ENCODE peak calls at places on chromosomes 13 and 19, in nine cellular contexts. Q is H9, W is neural crest cell, C is prostate gland, I is HFFc6, X is cardiac fibroblast, O is fibroblast of mammary gland, J is AG10803, A is Calu3. N is an unnamed sample.

GRCh38 chr19:44050740-44051653 is 839 bp upstream of the ZNF223 start:
- DNase-seq in Q (peak; percentile 37), O (no peak), W (no peak), A (peak; percentile 53), I (no peak), C (no peak), J (peak; percentile 0), X (no peak), N (no peak)

GRCh38 chr13:41900918-41901317 is 60.0 kb downstream of the VWA8 start:
- DNase-seq in C (no peak), I (no peak), W (no peak), X (no peak), Q (no peak), J (no peak), A (no peak), O (peak; percentile 25), N (no peak)

GRCh38 chr19:41882568-41883462 is at the start of gene ARHGEF1:
- DNase-seq in Q (no peak), C (no peak), J (peak; percentile 27), X (peak; percentile 39), I (no peak), W (no peak), A (peak; percentile 56), O (no peak), N (peak; percentile 63)

GRCh38 chr13:36848228-36848982 is 29.4 kb downstream of the RFXAP start:
- DNase-seq in C (no peak), O (peak; percentile 24), X (peak; percentile 11), W (no peak), A (peak; percentile 3), Q (no peak), I (no peak), J (no peak), N (no peak)

GRCh38 chr13:113350065-113350937 is 13.6 kb downstream of the GRTP1 start:
- DNase-seq in X (no peak), O (no peak), Q (peak; percentile 58), A (no peak), J (no peak), C (no peak), I (no peak), W (no peak), N (no peak)

GRCh38 chr13:94329754-94330551 is 149.5 kb downstream of the DCT start:
- DNase-seq in I (peak; percentile 78), C (peak; percentile 9), W (no peak), X (peak; percentile 95), Q (no peak), O (peak; percentile 98), J (peak; percentile 89), A (no peak), N (no peak)

GRCh38 chr19:54137913-54138776 is 583 bp downstream of the CNOT3 start:
- DNase-seq in A (peak; percentile 46), J (no peak), W (no peak), I (no peak), Q (no peak), X (no peak), O (no peak), C (no peak), N (peak; percentile 60)

GRCh38 chr19:45406165-45406956 is at the start of gene POLR1G:
- DNase-seq in Q (peak; percentile 85), X (peak; percentile 82), I (peak; percentile 62), C (peak; percentile 75), O (peak; percentile 78), W (peak; percentile 71), A (peak; percentile 87), J (peak; percentile 78), N (peak; percentile 72)

GRCh38 chr19:27758626-27759505 is 1454.1 kb downstream of the UQCRFS1 start:
- DNase-seq in W (no peak), X (no peak), I (no peak), J (no peak), O (no peak), C (no peak), Q (no peak), A (no peak), N (no peak)

GRCh38 chr13:96781141-96781540 is 213.1 kb downstream of the OXGR1 start:
- DNase-seq in X (no peak), Q (no peak), C (no peak), O (no peak), I (no peak), A (no peak), W (no peak), J (no peak), N (no peak)

GRCh38 chr19:29259867-29260281 is 46.9 kb upstream of the UQCRFS1 start:
- DNase-seq in J (no peak), W (no peak), O (no peak), X (no peak), Q (no peak), A (no peak), C (no peak), I (no peak), N (peak; percentile 36)

GRCh38 chr19:29262085-29262484 is 49.1 kb upstream of the UQCRFS1 start:
- DNase-seq in X (no peak), Q (no peak), O (no peak), C (no peak), W (no peak), I (no peak), A (no peak), J (no peak), N (no peak)

GRCh38 chr19:29256516-29256915 is 43.6 kb upstream of the UQCRFS1 start:
- DNase-seq in X (no peak), W (no peak), C (no peak), J (no peak), I (no peak), A (no peak), Q (no peak), O (no peak), N (no peak)

GRCh38 chr19:29260477-29261317 is 47.7 kb upstream of the UQCRFS1 start:
- DNase-seq in I (no peak), J (peak; percentile 22), A (peak; percentile 40), Q (peak; percentile 69), X (peak; percentile 33), W (peak; percentile 53), O (peak; percentile 36), C (no peak), N (peak; percentile 60)

DNA sequence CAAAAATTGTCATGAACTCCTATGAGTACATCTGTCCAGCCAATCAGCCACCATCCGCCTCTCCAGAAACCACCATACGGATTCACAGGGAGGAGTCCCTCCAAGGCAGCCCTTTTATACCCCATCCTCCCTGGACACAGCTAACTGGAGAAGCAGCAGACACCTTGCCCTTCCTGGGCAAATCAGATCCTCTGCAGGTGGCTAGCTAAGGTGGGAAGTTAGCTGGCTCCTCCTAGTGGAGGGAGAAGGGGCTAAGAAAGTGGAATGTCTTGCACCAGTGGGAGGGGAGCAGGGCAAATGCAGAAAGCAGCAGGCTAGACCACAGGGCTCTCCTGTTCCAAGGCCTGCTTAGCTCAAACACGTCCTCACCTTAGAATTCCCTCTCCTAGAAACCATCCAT is 46.2 kb upstream of the UQCRFS1 start:
- DNase-seq in O (peak; percentile 12), I (no peak), J (no peak), A (no peak), W (no peak), X (no peak), Q (peak; percentile 39), C (no peak), N (no peak)
- TF ChIP-seq CTCF in O (peak; percentile 29), I (peak; percentile 57), J (peak; percentile 32), A (no peak), W (peak; percentile 29), X (peak; percentile 41), Q (peak; percentile 42), C (no peak), N (no peak)

DNA sequence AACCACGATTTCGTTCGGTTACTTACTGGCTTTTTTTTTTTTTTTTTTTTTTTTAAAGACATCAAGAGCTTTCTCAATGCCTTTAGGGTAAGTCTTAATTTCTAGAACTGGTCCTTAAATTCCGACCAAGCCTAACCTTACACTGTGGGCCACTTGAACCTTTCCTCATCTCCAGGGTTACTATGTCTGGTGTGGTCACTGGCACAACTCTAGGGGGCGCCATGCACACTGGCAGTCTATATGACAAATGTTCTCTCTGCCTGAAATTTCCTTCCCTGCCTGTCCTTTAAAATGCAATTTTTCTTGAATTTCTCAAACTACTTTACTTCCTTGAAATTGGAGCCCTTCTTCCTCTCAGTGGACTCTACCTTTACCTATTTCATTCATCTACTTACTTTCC is 227.4 kb downstream of the KLF5 start:
- DNase-seq in J (no peak), O (no peak), C (no peak), X (no peak), W (no peak), Q (no peak), A (no peak), I (no peak), N (no peak)
- TF ChIP-seq CTCF in J (no peak), O (no peak), C (no peak), X (no peak), W (peak; percentile 23), Q (peak; percentile 45), A (no peak), I (peak; percentile 48), N (no peak)

GRCh38 chr19:38900816-38901215 is 1.0 kb downstream of the NFKBIB start:
- DNase-seq in X (peak; percentile 29), J (no peak), Q (no peak), C (no peak), W (no peak), I (no peak), O (no peak), A (no peak), N (no peak)
- TF ChIP-seq CTCF in X (no peak), J (no peak), Q (no peak), C (no peak), W (no peak), I (no peak), O (no peak), A (no peak), N (no peak)

GRCh38 chr13:30789360-30789862 is 54.1 kb downstream of the ALOX5AP start:
- DNase-seq in I (no peak), J (no peak), X (no peak), O (no peak), C (no peak), W (no peak), Q (no peak), A (no peak), N (no peak)
- TF ChIP-seq CTCF in I (no peak), J (no peak), X (no peak), O (no peak), C (no peak), W (no peak), Q (no peak), A (no peak), N (no peak)

DNA sequence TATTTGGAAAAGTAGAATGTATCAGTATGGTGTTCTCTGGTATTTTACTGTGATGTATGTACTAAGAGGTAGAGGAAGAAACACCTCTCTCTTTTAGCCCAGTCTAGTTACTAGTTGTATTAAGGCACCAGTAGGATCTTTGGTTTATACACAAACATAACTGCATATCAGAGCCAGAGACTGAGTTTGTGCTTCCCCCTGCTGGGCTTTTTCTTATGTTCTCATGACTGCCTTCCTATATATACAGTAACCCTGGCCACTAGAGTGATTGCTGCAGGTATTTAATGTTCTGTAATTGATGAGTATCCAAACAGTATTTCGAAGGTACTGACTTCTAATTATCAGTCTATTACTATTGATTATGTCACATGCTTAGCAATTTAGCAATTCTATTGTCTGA is 202.5 kb upstream of the KLHL1 start:
- DNase-seq in C (peak; percentile 40), A (peak; percentile 8), O (no peak), W (peak; percentile 24), J (no peak), X (peak; percentile 2), Q (no peak), I (no peak), N (peak; percentile 18)
- TF ChIP-seq CTCF in C (peak; percentile 52), A (no peak), O (no peak), W (peak; percentile 69), J (no peak), X (no peak), Q (peak; percentile 64), I (no peak), N (peak; percentile 45)

GRCh38 chr13:49235856-49236431 is 11.8 kb upstream of the CDADC1 start:
- DNase-seq in X (no peak), Q (no peak), W (no peak), C (no peak), J (no peak), A (no peak), I (no peak), O (no peak), N (no peak)
- TF ChIP-seq CTCF in X (no peak), Q (no peak), W (no peak), C (no peak), J (no peak), A (no peak), I (no peak), O (no peak), N (no peak)

N was measured in nephron progenitor cell.